ENCODE peak calls at places on chromosomes 6 and 20, in six cellular contexts. Y is HEK293T, Q is A549, D is NCI-H1105, S is NCI-H1092, C is fibroblast of pulmonary artery. F is an unnamed sample.

GRCh38 chr6:105051941-105052471 is 95.1 kb downstream of the LIN28B start:
- DNase-seq in Q (no peak), Y (no peak), S (no peak), D (no peak), C (peak), F (no peak)

GRCh38 chr6:166602928-166603690 is 16.6 kb upstream of the RAMACL start:
- DNase-seq in Q (no peak), Y (no peak), D (no peak), S (no peak), C (no peak), F (no peak)

GRCh38 chr6:25346064-25346463 is 66.9 kb downstream of the CARMIL1 start:
- DNase-seq in Q (no peak), C (no peak), Y (no peak), S (peak), D (no peak), F (no peak)

GRCh38 chr6:29958916-29959315 is 16.6 kb downstream of the HLA-A start:
- DNase-seq in D (no peak), Q (no peak), C (no peak), S (no peak), Y (no peak), F (no peak)

GRCh38 chr20:55140631-55141030 is 665.2 kb downstream of the DOK5 start:
- DNase-seq in Q (no peak), S (no peak), D (peak), C (no peak), Y (no peak), F (no peak)

GRCh38 chr20:3045816-3046676 is at the start of gene MRPS26:
- DNase-seq in Q (peak), D (peak), S (peak), C (peak), Y (peak), F (peak)

GRCh38 chr20:41373384-41373783 is 6.8 kb upstream of the EMILIN3 start:
- DNase-seq in C (no peak), S (no peak), Y (no peak), Q (no peak), D (no peak), F (no peak)

GRCh38 chr6:144336900-144337299 is 51.8 kb downstream of the UTRN start:
- DNase-seq in S (no peak), Y (no peak), Q (no peak), C (no peak), D (no peak), F (no peak)

GRCh38 chr6:30722280-30723112 is 2.3 kb downstream of the TUBB start:
- DNase-seq in C (peak), S (peak), Y (peak), D (peak), Q (peak), F (peak)

GRCh38 chr6:10495014-10495413 is 26.1 kb upstream of the GCNT2 start:
- DNase-seq in Y (no peak), C (no peak), D (no peak), Q (no peak), S (no peak), F (no peak)

GRCh38 chr20:45970646-45971424 is 1.2 kb downstream of the ZNF335 start:
- DNase-seq in Y (no peak), D (no peak), S (no peak), Q (no peak), C (peak), F (peak)

GRCh38 chr20:8547035-8547649 is 415.1 kb downstream of the PLCB1 start:
- DNase-seq in D (no peak), Q (no peak), C (peak), S (no peak), Y (no peak), F (no peak)